ENCODE peak calls at places on chromosomes 13 and 19, in four cellular contexts. R, C, S and D are unnamed samples.

GRCh38 chr13:42110410-42111155 is 62.1 kb downstream of the DGKH start:
- DNase-seq in R (peak), C (peak), S (peak), D (peak)

GRCh38 chr13:69619651-69620050 is 488.0 kb upstream of the ATXN8OS start:
- DNase-seq in R (no peak), C (no peak), S (no peak), D (no peak)

GRCh38 chr13:97932006-97932405 is 21.5 kb upstream of the IPO5 start:
- DNase-seq in R (no peak), C (no peak), S (no peak), D (no peak)

GRCh38 chr13:49995535-49996165 is 1.2 kb upstream of the TRIM13 start:
- DNase-seq in R (no peak), C (no peak), S (no peak), D (no peak)

GRCh38 chr13:20136781-20137703 is 23.8 kb downstream of the GJA3 start:
- DNase-seq in R (peak), C (no peak), S (no peak), D (no peak)

GRCh38 chr13:32125746-32126145 is 94.2 kb downstream of the FRY start:
- DNase-seq in R (no peak), C (no peak), S (no peak), D (no peak)

GRCh38 chr19:2974342-2974932 is 2.9 kb upstream of the TLE6 start:
- DNase-seq in R (no peak), C (no peak), S (peak), D (no peak)

GRCh38 chr13:25171517-25172302 is at the start of gene AMER2:
- DNase-seq in R (no peak), C (no peak), S (no peak), D (no peak)

GRCh38 chr19:39969681-39970423 is 1.1 kb upstream of the PSMC4 start:
- DNase-seq in R (no peak), C (no peak), S (no peak), D (no peak)

GRCh38 chr19:4018140-4018613 is 10.6 kb downstream of the PIAS4 start:
- DNase-seq in R (no peak), C (no peak), S (no peak), D (no peak)

GRCh38 chr13:112248406-112248760 is 127.8 kb upstream of the SPACA7 start:
- DNase-seq in R (no peak), C (no peak), S (no peak), D (no peak)

GRCh38 chr13:26342898-26343297 is 89.0 kb downstream of the CDK8 start:
- DNase-seq in R (no peak), C (no peak), S (no peak), D (no peak)

GRCh38 chr13:53151692-53152421 is 123.2 kb downstream of the OLFM4 start:
- DNase-seq in R (peak), C (peak), S (peak), D (peak)

GRCh38 chr13:26529441-26529840 is 28.0 kb upstream of the WASF3 start:
- DNase-seq in R (peak), C (no peak), S (peak), D (no peak)

GRCh38 chr13:76438050-76438449 is 448.2 kb downstream of the KCTD12 start:
- DNase-seq in R (no peak), C (no peak), S (no peak), D (no peak)

GRCh38 chr19:788821-789472 is 8.3 kb upstream of the PTBP1 start:
- DNase-seq in R (peak), C (no peak), S (peak), D (no peak)

GRCh38 chr13:44732503-44733098 is 156.5 kb upstream of the TSC22D1 start:
- DNase-seq in R (peak), C (no peak), S (no peak), D (no peak)

GRCh38 chr13:51585696-51586095 is 1.4 kb downstream of the WDFY2 start:
- DNase-seq in R (no peak), C (no peak), S (no peak), D (no peak)

GRCh38 chr19:4371898-4372629 is 28.3 kb downstream of the SH3GL1 start:
- DNase-seq in R (no peak), C (no peak), S (peak), D (no peak)

GRCh38 chr19:11264452-11265176 is 2.3 kb upstream of the DOCK6 start:
- DNase-seq in R (peak), C (no peak), S (peak), D (no peak)

GRCh38 chr19:41373993-41374392 is 2.3 kb upstream of the TMEM91 start:
- DNase-seq in R (no peak), C (no peak), S (no peak), D (no peak)

GRCh38 chr19:33219261-33219812 is 6.3 kb downstream of the SLC7A10 start:
- DNase-seq in R (no peak), C (no peak), S (no peak), D (no peak)

GRCh38 chr19:50358483-50359431 is 6.7 kb downstream of the NAPSA start:
- DNase-seq in R (no peak), C (no peak), S (peak), D (no peak)

DNA sequence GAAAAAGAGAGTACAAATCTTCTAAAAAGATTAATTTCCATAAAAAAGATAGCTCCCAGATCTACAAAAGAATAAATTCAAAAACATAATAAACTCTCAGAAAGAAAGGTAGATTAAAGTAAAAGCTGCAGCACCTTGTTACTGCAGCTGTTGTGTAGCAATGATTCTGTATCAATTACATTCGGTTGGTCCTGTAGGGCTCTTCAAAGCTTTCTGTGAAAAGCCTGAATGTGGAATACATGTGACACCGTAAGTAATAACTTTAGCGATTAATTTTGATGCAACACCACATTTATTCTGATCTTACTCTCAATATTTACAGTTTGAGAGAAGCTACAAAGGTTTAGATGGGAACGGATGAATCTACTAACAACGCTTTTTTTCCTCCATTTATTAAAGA is 279.2 kb downstream of the DACH1 start:
- DNase-seq in R (no peak), C (no peak), S (no peak), D (no peak)
- TF ChIP-seq TCF7L2 in R (no peak), C (no peak), S (no peak), D (no peak)

GRCh38 chr19:14052470-14052869 is 9.4 kb downstream of the PALM3 start:
- DNase-seq in R (no peak), C (no peak), S (no peak), D (no peak)

GRCh38 chr19:14051980-14052379 is 9.9 kb downstream of the PALM3 start:
- DNase-seq in R (no peak), C (no peak), S (peak), D (no peak)

GRCh38 chr19:14050512-14050911 is 11.4 kb downstream of the PALM3 start:
- DNase-seq in R (no peak), C (no peak), S (peak), D (no peak)

GRCh38 chr19:14053032-14053431 is 8.8 kb downstream of the PALM3 start:
- DNase-seq in R (no peak), C (no peak), S (peak), D (no peak)

DNA sequence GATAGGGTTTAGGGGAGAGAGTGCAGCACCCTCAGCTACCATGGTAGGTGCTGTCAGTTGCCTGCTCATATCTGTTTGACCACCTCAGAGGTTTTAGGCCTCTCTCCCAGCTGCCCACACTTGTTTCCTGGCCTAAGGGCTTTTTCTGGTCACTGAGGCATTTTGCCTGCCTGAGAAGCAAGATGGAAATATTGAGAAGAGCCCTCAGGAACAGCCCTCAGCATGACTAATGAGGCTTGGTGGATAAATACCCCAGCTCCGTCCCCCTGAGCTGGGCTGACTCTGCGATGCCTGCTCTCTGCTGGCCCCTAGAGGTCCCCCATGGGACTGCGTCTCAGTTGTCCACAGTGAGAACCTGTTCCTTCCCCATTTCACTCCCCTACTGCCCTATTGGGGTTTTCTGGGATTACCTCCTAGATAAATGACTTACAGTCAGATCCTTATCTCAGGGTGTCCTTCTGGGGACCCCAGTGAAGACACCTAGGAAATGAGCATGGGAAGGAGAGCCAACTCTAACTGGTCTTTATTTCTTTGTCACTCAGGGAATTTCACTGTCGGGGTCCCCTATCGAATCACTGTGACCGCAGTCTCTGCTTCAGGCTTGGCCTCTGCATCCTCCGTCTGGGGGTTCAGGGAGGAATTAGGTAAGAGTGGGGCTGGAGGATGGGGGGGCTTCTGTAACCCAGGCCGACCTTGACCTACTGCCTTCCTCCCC is 13.3 kb downstream of the PALM3 start:
- DNase-seq in R (peak), C (no peak), S (peak), D (no peak)
- TF ChIP-seq TCF7L2 in R (no peak), C (no peak), S (no peak), D (no peak)

GRCh38 chr13:80400164-80400767 is 59.3 kb upstream of the SPRY2 start:
- DNase-seq in R (no peak), C (no peak), S (no peak), D (no peak)

GRCh38 chr13:80400834-80401450 is 60.0 kb upstream of the SPRY2 start:
- DNase-seq in R (no peak), C (no peak), S (no peak), D (no peak)

GRCh38 chr13:80399340-80400163 is 58.6 kb upstream of the SPRY2 start:
- DNase-seq in R (no peak), C (no peak), S (no peak), D (no peak)
- TF ChIP-seq TCF7L2 in R (no peak), C (no peak), S (no peak), D (no peak)

GRCh38 chr19:35301961-35302360 is 10.0 kb downstream of the MAG start:
- DNase-seq in R (no peak), C (no peak), S (no peak), D (no peak)

GRCh38 chr19:35304036-35304435 is 12.1 kb downstream of the MAG start:
- DNase-seq in R (no peak), C (no peak), S (no peak), D (no peak)

GRCh38 chr19:35305181-35305580 is 13.2 kb downstream of the MAG start:
- DNase-seq in R (no peak), C (no peak), S (no peak), D (no peak)

GRCh38 chr19:35302446-35302845 is 10.5 kb downstream of the MAG start:
- DNase-seq in R (no peak), C (no peak), S (no peak), D (no peak)

DNA sequence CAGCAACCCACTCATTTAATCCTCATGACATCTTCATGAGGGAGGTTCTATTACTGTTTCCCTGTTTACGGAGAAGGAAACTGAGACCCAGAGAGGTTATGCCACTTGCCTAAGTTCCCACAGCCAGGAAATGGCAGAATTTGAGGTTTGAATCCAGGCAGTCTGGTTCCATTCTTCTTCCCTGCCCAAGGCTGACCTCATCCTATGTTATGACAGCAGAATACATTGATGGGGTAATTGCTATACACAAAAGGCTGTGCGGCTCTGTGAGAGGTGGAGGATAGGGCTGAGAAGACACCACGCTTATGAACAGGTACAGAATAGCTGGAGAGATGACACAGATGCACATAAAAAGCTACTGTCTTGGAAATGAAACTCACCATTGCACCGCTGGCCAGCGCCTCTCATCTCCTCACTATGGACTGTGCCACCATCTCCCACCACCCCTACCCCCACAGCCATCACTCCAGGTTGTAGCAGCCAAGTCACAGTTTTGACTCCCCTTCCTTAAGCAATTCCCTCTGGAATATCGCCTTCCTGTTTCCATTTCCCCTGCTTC is 11.5 kb downstream of the MAG start:
- DNase-seq in R (no peak), C (no peak), S (no peak), D (no peak)
- TF ChIP-seq TCF7L2 in R (no peak), C (no peak), S (no peak), D (no peak)

GRCh38 chr19:17950310-17951150 is 16.4 kb upstream of the KCNN1 start:
- DNase-seq in R (no peak), C (no peak), S (peak), D (no peak)
- TF ChIP-seq TCF7L2 in R (no peak), C (no peak), S (no peak), D (no peak)

GRCh38 chr19:21127898-21128297 is 13.9 kb upstream of the ZNF431 start:
- DNase-seq in R (peak), C (no peak), S (no peak), D (no peak)
- TF ChIP-seq TCF7L2 in R (no peak), C (no peak), S (no peak), D (no peak)